ENCODE peak calls at places on chromosomes 1 and 21, in five cellular contexts. One of them, this sample, is unnamed. For H3K9me2, the result is how much of the 10 kb centered on the place peaks cover.

GRCh38 chr1:53377438-53377841 is 49.6 kb upstream of the LRP8 start:
- DNase-seq in PC-3: no peak
- DNase-seq in SK-N-SH: no peak
- DNase-seq in GM23338: no peak
- DNase-seq in OCI-LY7: no peak
- DNase-seq in this sample: no peak

GRCh38 chr1:171420810-171421209 is 64.5 kb upstream of the PRRC2C start:
- DNase-seq in PC-3: peak
- DNase-seq in SK-N-SH: no peak
- DNase-seq in GM23338: peak
- DNase-seq in OCI-LY7: no peak
- DNase-seq in this sample: no peak

GRCh38 chr1:221839321-221839720 is 97.4 kb upstream of the DUSP10 start:
- DNase-seq in PC-3: no peak
- DNase-seq in SK-N-SH: no peak
- DNase-seq in GM23338: no peak
- DNase-seq in OCI-LY7: no peak
- DNase-seq in this sample: no peak

GRCh38 chr1:228236744-228237143 is 28.9 kb downstream of the OBSCN start:
- DNase-seq in PC-3: peak
- DNase-seq in SK-N-SH: no peak
- DNase-seq in GM23338: peak
- DNase-seq in OCI-LY7: peak
- DNase-seq in this sample: peak

GRCh38 chr1:41479000-41479807 is 5.3 kb downstream of the EDN2 start:
- DNase-seq in PC-3: no peak
- DNase-seq in SK-N-SH: no peak
- DNase-seq in GM23338: no peak
- DNase-seq in OCI-LY7: no peak
- DNase-seq in this sample: no peak

GRCh38 chr1:47521034-47521871 is 83.4 kb downstream of the FOXD2 start:
- DNase-seq in PC-3: no peak
- DNase-seq in SK-N-SH: no peak
- DNase-seq in GM23338: no peak
- DNase-seq in OCI-LY7: no peak
- DNase-seq in this sample: no peak

GRCh38 chr1:178542554-178543290 is 29.8 kb downstream of the TEX35 start:
- DNase-seq in PC-3: peak
- DNase-seq in SK-N-SH: peak
- DNase-seq in GM23338: peak
- DNase-seq in OCI-LY7: peak
- DNase-seq in this sample: peak

GRCh38 chr1:117826551-117827078 is 102.8 kb downstream of the GDAP2 start:
- DNase-seq in PC-3: peak
- DNase-seq in SK-N-SH: peak
- DNase-seq in GM23338: no peak
- DNase-seq in OCI-LY7: no peak
- DNase-seq in this sample: no peak

GRCh38 chr1:215717677-215718076 is 150.6 kb downstream of the KCTD3 start:
- DNase-seq in PC-3: no peak
- DNase-seq in SK-N-SH: no peak
- DNase-seq in GM23338: no peak
- DNase-seq in OCI-LY7: no peak
- DNase-seq in this sample: no peak

GRCh38 chr1:152917794-152918193 is 9.4 kb downstream of the IVL start:
- DNase-seq in PC-3: peak
- DNase-seq in SK-N-SH: no peak
- DNase-seq in GM23338: peak
- DNase-seq in OCI-LY7: no peak
- DNase-seq in this sample: no peak

GRCh38 chr1:116489231-116489697 is 81.6 kb downstream of the CD58 start:
- DNase-seq in PC-3: peak
- DNase-seq in SK-N-SH: no peak
- DNase-seq in GM23338: no peak
- DNase-seq in OCI-LY7: no peak
- DNase-seq in this sample: peak

GRCh38 chr1:116203192-116203723 is 92.1 kb downstream of the MAB21L3 start:
- DNase-seq in PC-3: peak
- DNase-seq in SK-N-SH: no peak
- DNase-seq in GM23338: peak
- DNase-seq in OCI-LY7: no peak
- DNase-seq in this sample: no peak

GRCh38 chr1:162065016-162065415 is 4.5 kb upstream of the NOS1AP start:
- DNase-seq in PC-3: no peak
- DNase-seq in SK-N-SH: no peak
- DNase-seq in GM23338: peak
- DNase-seq in OCI-LY7: no peak
- DNase-seq in this sample: no peak
- H3K9me2 ChIP-seq in PC-3: under half
- H3K9me2 ChIP-seq in SK-N-SH: under half
- H3K9me2 ChIP-seq in GM23338: under half
- H3K9me2 ChIP-seq in OCI-LY7: under half
- H3K9me2 ChIP-seq in this sample: under half

GRCh38 chr1:5481889-5482288 is 510.3 kb downstream of the NPHP4 start:
- DNase-seq in PC-3: peak
- DNase-seq in SK-N-SH: no peak
- DNase-seq in GM23338: no peak
- DNase-seq in OCI-LY7: peak
- DNase-seq in this sample: peak
- TF ChIP-seq CTCF in PC-3: peak
- TF ChIP-seq CTCF in SK-N-SH: no peak
- TF ChIP-seq CTCF in GM23338: no peak
- TF ChIP-seq CTCF in OCI-LY7: peak
- TF ChIP-seq CTCF in this sample: peak

GRCh38 chr1:25867210-25867991 is 8.1 kb downstream of the PAQR7 start:
- DNase-seq in PC-3: no peak
- DNase-seq in SK-N-SH: no peak
- DNase-seq in GM23338: peak
- DNase-seq in OCI-LY7: no peak
- DNase-seq in this sample: no peak
- H3K9me2 ChIP-seq in PC-3: under half
- H3K9me2 ChIP-seq in SK-N-SH: under half
- H3K9me2 ChIP-seq in GM23338: under half
- H3K9me2 ChIP-seq in OCI-LY7: under half
- H3K9me2 ChIP-seq in this sample: under half

DNA sequence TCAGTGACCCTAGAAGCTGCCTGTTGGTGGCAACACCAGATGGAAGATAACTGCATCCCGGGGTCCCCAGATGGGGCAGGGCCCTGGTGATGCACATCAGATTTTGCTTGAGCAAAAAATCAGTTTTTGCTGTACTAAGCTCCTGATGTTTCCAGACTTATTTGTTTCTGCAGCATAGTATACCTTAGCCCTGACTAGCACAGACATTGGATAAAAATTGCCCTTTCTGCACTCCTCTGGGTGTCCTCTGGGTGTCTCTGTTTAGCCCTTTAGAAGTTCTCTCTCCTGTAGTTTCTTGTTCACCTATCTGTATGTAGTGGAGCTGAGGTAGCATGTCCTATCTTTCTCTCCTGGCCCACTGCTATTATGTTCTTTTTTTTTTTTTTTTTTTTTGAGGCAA is 30.3 kb upstream of the PLA2G2C start:
- DNase-seq in PC-3: peak
- DNase-seq in SK-N-SH: peak
- DNase-seq in GM23338: peak
- DNase-seq in OCI-LY7: peak
- DNase-seq in this sample: peak
- TF ChIP-seq CTCF in PC-3: peak
- TF ChIP-seq CTCF in SK-N-SH: no peak
- TF ChIP-seq CTCF in GM23338: peak
- TF ChIP-seq CTCF in OCI-LY7: peak
- TF ChIP-seq CTCF in this sample: peak

GRCh38 chr1:246267426-246267825 is 239.7 kb downstream of the SMYD3 start:
- DNase-seq in PC-3: no peak
- DNase-seq in SK-N-SH: no peak
- DNase-seq in GM23338: peak
- DNase-seq in OCI-LY7: no peak
- DNase-seq in this sample: no peak
- H3K9me2 ChIP-seq in PC-3: under half
- H3K9me2 ChIP-seq in SK-N-SH: under half
- H3K9me2 ChIP-seq in GM23338: under half
- H3K9me2 ChIP-seq in OCI-LY7: under half
- H3K9me2 ChIP-seq in this sample: under half

GRCh38 chr1:150973826-150974579 is 632 bp downstream of the CERS2 start:
- DNase-seq in PC-3: peak
- DNase-seq in SK-N-SH: peak
- DNase-seq in GM23338: peak
- DNase-seq in OCI-LY7: peak
- DNase-seq in this sample: peak
- TF ChIP-seq CTCF in PC-3: no peak
- TF ChIP-seq CTCF in SK-N-SH: no peak
- TF ChIP-seq CTCF in GM23338: no peak
- TF ChIP-seq CTCF in OCI-LY7: no peak
- TF ChIP-seq CTCF in this sample: no peak

DNA sequence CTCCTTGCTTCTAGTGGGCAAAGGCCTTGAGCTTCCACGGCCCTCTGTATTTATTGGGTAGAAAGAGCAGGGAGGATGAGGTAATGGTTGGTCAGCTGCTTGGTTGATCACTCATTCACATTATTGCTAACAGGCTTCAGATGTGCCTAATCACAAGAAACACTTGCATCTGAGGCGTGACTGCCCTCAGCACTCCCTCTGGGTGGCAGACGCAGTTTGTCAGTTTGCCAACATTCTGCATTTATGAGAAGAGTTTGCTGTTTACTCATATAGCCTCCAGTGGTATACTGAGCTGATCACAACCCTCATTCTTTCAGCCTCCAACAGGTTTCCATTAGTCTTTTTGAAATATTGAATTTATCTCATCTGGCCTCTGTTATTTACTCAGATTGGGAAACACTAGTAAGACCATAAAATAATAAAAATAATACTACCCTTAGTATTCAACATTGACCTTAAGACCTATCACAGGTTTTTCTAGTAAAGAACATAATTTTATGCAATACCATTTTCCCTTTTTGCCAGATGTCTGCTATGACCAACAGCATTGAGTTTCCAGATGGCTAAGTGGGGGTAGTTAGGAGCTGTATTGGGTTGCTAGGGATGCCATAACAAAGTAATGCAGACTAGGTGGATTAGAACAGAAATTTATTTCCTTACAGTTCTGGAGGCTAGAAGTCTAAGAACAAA is 53.3 kb downstream of the PTGFR start:
- DNase-seq in PC-3: peak
- DNase-seq in SK-N-SH: no peak
- DNase-seq in GM23338: no peak
- DNase-seq in OCI-LY7: no peak
- DNase-seq in this sample: no peak
- H3K9me2 ChIP-seq in PC-3: under half
- H3K9me2 ChIP-seq in SK-N-SH: under half
- H3K9me2 ChIP-seq in GM23338: under half
- H3K9me2 ChIP-seq in OCI-LY7: under half
- H3K9me2 ChIP-seq in this sample: under half

GRCh38 chr1:114088392-114089299 is 65.0 kb downstream of the SYT6 start:
- DNase-seq in PC-3: peak
- DNase-seq in SK-N-SH: peak
- DNase-seq in GM23338: peak
- DNase-seq in OCI-LY7: no peak
- DNase-seq in this sample: no peak
- TF ChIP-seq CTCF in PC-3: no peak
- TF ChIP-seq CTCF in SK-N-SH: no peak
- TF ChIP-seq CTCF in GM23338: no peak
- TF ChIP-seq CTCF in OCI-LY7: no peak
- TF ChIP-seq CTCF in this sample: no peak

GRCh38 chr21:41427556-41427955 is 1.5 kb downstream of the MX1 start:
- DNase-seq in PC-3: no peak
- DNase-seq in SK-N-SH: no peak
- DNase-seq in GM23338: no peak
- DNase-seq in OCI-LY7: no peak
- DNase-seq in this sample: no peak

GRCh38 chr21:41428847-41429246 is 2.8 kb downstream of the MX1 start:
- DNase-seq in PC-3: no peak
- DNase-seq in SK-N-SH: no peak
- DNase-seq in GM23338: no peak
- DNase-seq in OCI-LY7: no peak
- DNase-seq in this sample: no peak

GRCh38 chr21:41426656-41427311 is 745 bp downstream of the MX1 start:
- DNase-seq in PC-3: no peak
- DNase-seq in SK-N-SH: peak
- DNase-seq in GM23338: peak
- DNase-seq in OCI-LY7: no peak
- DNase-seq in this sample: no peak

GRCh38 chr21:41429305-41429704 is 3.3 kb downstream of the MX1 start:
- DNase-seq in PC-3: no peak
- DNase-seq in SK-N-SH: no peak
- DNase-seq in GM23338: no peak
- DNase-seq in OCI-LY7: no peak
- DNase-seq in this sample: no peak

GRCh38 chr21:41428311-41428710 is 2.3 kb downstream of the MX1 start:
- DNase-seq in PC-3: no peak
- DNase-seq in SK-N-SH: no peak
- DNase-seq in GM23338: no peak
- DNase-seq in OCI-LY7: no peak
- DNase-seq in this sample: no peak
- H3K9me2 ChIP-seq in PC-3: under half
- H3K9me2 ChIP-seq in SK-N-SH: under half
- H3K9me2 ChIP-seq in GM23338: under half
- H3K9me2 ChIP-seq in OCI-LY7: under half
- H3K9me2 ChIP-seq in this sample: under half

GRCh38 chr1:24925082-24925779 is 4.8 kb downstream of the RUNX3 start:
- DNase-seq in PC-3: no peak
- DNase-seq in SK-N-SH: no peak
- DNase-seq in GM23338: no peak
- DNase-seq in OCI-LY7: no peak
- DNase-seq in this sample: no peak
- TF ChIP-seq CTCF in PC-3: no peak
- TF ChIP-seq CTCF in SK-N-SH: no peak
- TF ChIP-seq CTCF in GM23338: no peak
- TF ChIP-seq CTCF in OCI-LY7: no peak
- TF ChIP-seq CTCF in this sample: no peak